ENCODE peak calls at places on chromosomes 12 and 14, in five cellular contexts. G is cerebellar nuclear complex, Z is RPMI7951, P is endothelial cell, Y is memory B cell. F is an unnamed sample.

GRCh38 chr12:123264642-123265041 is 7.0 kb downstream of the CDK2AP1 start:
- DNase-seq in G (no peak), Z (no peak), P (peak; percentile 28), Y (no peak), F (peak; percentile 69)

GRCh38 chr12:38384816-38385491 is 68.4 kb downstream of the ALG10B start:
- DNase-seq in G (no peak), Z (peak; percentile 28), P (no peak), Y (no peak), F (no peak)

GRCh38 chr12:104698871-104699270 is 242.1 kb downstream of the CHST11 start:
- DNase-seq in G (no peak), Z (no peak), P (no peak), Y (no peak), F (no peak)

GRCh38 chr14:85532981-85533820 is 3.3 kb downstream of the FLRT2 start:
- DNase-seq in G (no peak), Z (peak; percentile 85), P (peak; percentile 41), Y (no peak), F (no peak)

GRCh38 chr12:91687052-91688017 is 458.3 kb downstream of the BTG1 start:
- DNase-seq in G (no peak), Z (no peak), P (no peak), Y (no peak), F (no peak)

GRCh38 chr14:55867726-55868125 is 250.5 kb upstream of the PELI2 start:
- DNase-seq in G (no peak), Z (no peak), P (no peak), Y (no peak), F (no peak)

GRCh38 chr14:22081352-22081751 is 407.7 kb upstream of the OR4E1 start:
- DNase-seq in G (no peak), Z (no peak), P (no peak), Y (no peak), F (no peak)

GRCh38 chr12:6963016-6963731 is 7.3 kb downstream of the PHB2 start:
- DNase-seq in G (no peak), Z (no peak), P (no peak), Y (no peak), F (no peak)

GRCh38 chr12:123134265-123134664 is 16.6 kb downstream of the PITPNM2 start:
- DNase-seq in G (no peak), Z (peak; percentile 92), P (no peak), Y (no peak), F (no peak)

GRCh38 chr12:24854908-24855307 is 94.0 kb downstream of the BCAT1 start:
- DNase-seq in G (no peak), Z (no peak), P (no peak), Y (no peak), F (no peak)

GRCh38 chr12:122250536-122250935 is 15.8 kb downstream of the VPS33A start:
- DNase-seq in G (no peak), Z (no peak), P (no peak), Y (no peak), F (no peak)

GRCh38 chr12:62793256-62794217 is 141.4 kb downstream of the PPM1H start:
- DNase-seq in G (peak; percentile 37), Z (peak; percentile 94), P (peak; percentile 84), Y (peak; percentile 75), F (peak; percentile 40)

GRCh38 chr14:50801706-50802105 is 29.3 kb downstream of the NIN start:
- DNase-seq in G (no peak), Z (peak; percentile 35), P (no peak), Y (no peak), F (no peak)

GRCh38 chr12:51855586-51856428 is 7.3 kb upstream of the FIGNL2 start:
- DNase-seq in G (no peak), Z (no peak), P (peak; percentile 58), Y (no peak), F (peak; percentile 27)

GRCh38 chr14:104078031-104078455 is 7.5 kb upstream of the ASPG start:
- DNase-seq in G (no peak), Z (peak; percentile 70), P (peak; percentile 90), Y (peak; percentile 84), F (peak; percentile 97)

GRCh38 chr12:89709994-89710872 is 1.6 kb upstream of the ATP2B1 start:
- DNase-seq in G (no peak), Z (peak; percentile 58), P (peak; percentile 62), Y (no peak), F (no peak)

GRCh38 chr12:130815028-130815741 is 23.9 kb downstream of the STX2 start:
- DNase-seq in G (no peak), Z (no peak), P (no peak), Y (no peak), F (no peak)

GRCh38 chr12:28021704-28022103 is 49.2 kb upstream of the PTHLH start:
- DNase-seq in G (no peak), Z (no peak), P (no peak), Y (no peak), F (no peak)

GRCh38 chr12:95351745-95352144 is 122.2 kb upstream of the METAP2 start:
- DNase-seq in G (no peak), Z (peak; percentile 18), P (no peak), Y (no peak), F (no peak)

GRCh38 chr12:124523071-124523470 is 44.3 kb downstream of the NCOR2 start:
- DNase-seq in G (no peak), Z (peak; percentile 47), P (no peak), Y (no peak), F (no peak)

GRCh38 chr12:90546511-90546910 is 408.5 kb downstream of the CCER1 start:
- DNase-seq in G (no peak), Z (no peak), P (no peak), Y (no peak), F (no peak)

GRCh38 chr14:79062226-79062625 is 892.1 kb downstream of the NRXN3 start:
- DNase-seq in G (no peak), Z (no peak), P (no peak), Y (no peak), F (no peak)